ENCODE peak calls at places on chromosomes 1 and 21, in six cellular contexts. O, B, P, R, C and D are unnamed samples.

GRCh38 chr1:42380617-42381423 is at the start of gene RIMKLA:
- DNase-seq in R (peak; percentile 77), P (peak; percentile 88), B (peak; percentile 66), O (no peak), C (peak; percentile 36), D (peak; percentile 66)

GRCh38 chr1:31003613-31004230 is 61.8 kb downstream of the PUM1 start:
- DNase-seq in B (no peak), C (no peak), P (no peak), R (no peak), O (no peak), D (no peak)

GRCh38 chr1:25744140-25744581 is 55.8 kb upstream of the SELENON start:
- DNase-seq in R (peak; percentile 80), C (peak; percentile 43), B (no peak), P (peak; percentile 60), O (peak; percentile 27), D (peak; percentile 57)

GRCh38 chr1:7526867-7527732 is 244.0 kb upstream of the VAMP3 start:
- DNase-seq in C (peak; percentile 82), O (peak; percentile 47), B (no peak), P (no peak), R (no peak), D (no peak)

GRCh38 chr21:42057861-42058437 is 13.2 kb upstream of the UMODL1 start:
- DNase-seq in R (no peak), P (no peak), B (no peak), C (no peak), O (no peak), D (no peak)

GRCh38 chr1:207007352-207008033 is 25.1 kb downstream of the C1orf116 start:
- DNase-seq in R (no peak), P (no peak), C (peak; percentile 96), O (peak; percentile 81), B (no peak), D (no peak)

GRCh38 chr1:84299536-84300260 is 1.8 kb upstream of the SAMD13 start:
- DNase-seq in O (no peak), P (no peak), R (no peak), B (no peak), C (no peak), D (no peak)

GRCh38 chr1:199859525-199859924 is 168.0 kb upstream of the NR5A2 start:
- DNase-seq in R (no peak), O (peak; percentile 67), C (peak; percentile 76), P (peak; percentile 65), B (no peak), D (no peak)

GRCh38 chr1:75198761-75199160 is 64.6 kb downstream of the LHX8 start:
- DNase-seq in B (no peak), C (no peak), O (no peak), R (no peak), P (peak; percentile 78), D (no peak)

GRCh38 chr1:224980181-224980580 is 50.7 kb downstream of the DNAH14 start:
- DNase-seq in P (no peak), C (no peak), O (no peak), B (no peak), R (no peak), D (no peak)

GRCh38 chr1:197807739-197808453 is 32.6 kb upstream of the DENND1B start:
- DNase-seq in R (peak; percentile 36), O (no peak), P (no peak), B (no peak), C (no peak), D (no peak)

GRCh38 chr1:218274551-218274950 is 10.5 kb upstream of the RRP15 start:
- DNase-seq in O (no peak), C (no peak), R (no peak), B (no peak), P (no peak), D (no peak)

GRCh38 chr1:84020151-84020550 is 21.2 kb upstream of the TTLL7 start:
- DNase-seq in C (no peak), B (no peak), P (peak; percentile 76), R (no peak), O (no peak), D (no peak)

GRCh38 chr1:219066631-219067349 is 106.9 kb upstream of the LYPLAL1 start:
- DNase-seq in C (peak; percentile 80), O (peak; percentile 53), B (no peak), R (no peak), P (peak; percentile 72), D (no peak)

GRCh38 chr1:65265296-65266271 is 43.8 kb upstream of the DNAJC6 start:
- DNase-seq in R (peak; percentile 62), P (peak; percentile 80), C (peak; percentile 81), O (peak; percentile 28), B (peak; percentile 38), D (peak; percentile 73)

GRCh38 chr1:92366045-92366405 is 67.2 kb downstream of the RPAP2 start:
- DNase-seq in R (no peak), O (no peak), P (no peak), C (no peak), B (peak; percentile 34), D (no peak)

GRCh38 chr1:5748286-5749225 is 243.7 kb downstream of the NPHP4 start:
- DNase-seq in C (no peak), P (no peak), R (no peak), B (no peak), O (no peak), D (no peak)

GRCh38 chr1:48190893-48191292 is 31.6 kb upstream of the SLC5A9 start:
- DNase-seq in P (no peak), R (no peak), B (no peak), O (no peak), C (no peak), D (no peak)

GRCh38 chr1:53584446-53585102 is 125.4 kb downstream of the DMRTB1 start:
- DNase-seq in B (no peak), R (no peak), O (no peak), C (no peak), P (no peak), D (peak; percentile 60)

GRCh38 chr1:178644308-178645120 is 80.5 kb upstream of the RALGPS2 start:
- DNase-seq in B (peak; percentile 6), R (peak; percentile 33), P (peak; percentile 83), C (peak; percentile 63), O (peak; percentile 64), D (no peak)

GRCh38 chr1:200708769-200709168 is 29.9 kb upstream of the CAMSAP2 start:
- DNase-seq in O (peak; percentile 26), P (no peak), B (no peak), C (peak; percentile 44), R (no peak), D (no peak)

GRCh38 chr1:206116873-206117150 is 376 bp downstream of the AVPR1B start:
- DNase-seq in C (no peak), B (no peak), R (no peak), O (no peak), P (no peak), D (no peak)

GRCh38 chr1:212686591-212686990 is 13.0 kb downstream of the BATF3 start:
- DNase-seq in R (no peak), B (no peak), P (no peak), O (no peak), C (no peak), D (no peak)

GRCh38 chr21:44516342-44516741 is 23.7 kb downstream of the KRTAP10-1 start:
- DNase-seq in C (no peak), P (no peak), R (no peak), B (no peak), O (no peak), D (no peak)

GRCh38 chr1:24893431-24893830 is 36.6 kb downstream of the RUNX3 start:
- DNase-seq in O (no peak), P (no peak), B (no peak), C (no peak), R (no peak), D (no peak)

GRCh38 chr1:181812211-181812610 is 249.3 kb downstream of the ZNF648 start:
- DNase-seq in B (no peak), R (no peak), O (no peak), C (no peak), P (no peak), D (no peak)

GRCh38 chr21:36245115-36245514 is 74.9 kb upstream of the MORC3 start:
- DNase-seq in R (no peak), C (no peak), B (no peak), O (no peak), P (no peak), D (no peak)

GRCh38 chr1:38101037-38101782 is 54.6 kb upstream of the POU3F1 start:
- DNase-seq in C (no peak), P (no peak), B (no peak), O (no peak), R (no peak), D (no peak)

GRCh38 chr1:64975740-64976139 is 9.4 kb upstream of the JAK1 start:
- DNase-seq in B (no peak), C (no peak), P (no peak), R (no peak), O (no peak), D (no peak)

GRCh38 chr1:20147846-20148570 is 8.9 kb downstream of the PLA2G2F start:
- DNase-seq in C (no peak), O (no peak), P (no peak), R (no peak), B (no peak), D (no peak)

GRCh38 chr1:9767964-9768668 is 55.6 kb downstream of the CLSTN1 start:
- DNase-seq in O (no peak), P (peak; percentile 9), C (no peak), R (no peak), B (peak; percentile 24), D (no peak)

GRCh38 chr1:8943516-8943896 is 2.2 kb upstream of the CA6 start:
- DNase-seq in O (no peak), C (no peak), P (no peak), B (no peak), R (no peak), D (no peak)

GRCh38 chr1:221637641-221638041 is 104.2 kb downstream of the DUSP10 start:
- DNase-seq in B (no peak), P (no peak), R (no peak), O (no peak), C (peak; percentile 74), D (no peak)

GRCh38 chr1:161258439-161259386 is at the start of gene PCP4L1:
- DNase-seq in R (peak; percentile 47), B (peak; percentile 58), P (peak; percentile 66), O (peak; percentile 48), C (peak; percentile 68), D (peak; percentile 87)

GRCh38 chr1:7984826-7985225 is 23.3 kb downstream of the PARK7 start:
- DNase-seq in B (no peak), P (peak; percentile 34), R (no peak), O (no peak), C (no peak), D (no peak)

GRCh38 chr1:25549273-25550154 is 6.1 kb downstream of the LDLRAP1 start:
- DNase-seq in O (peak; percentile 43), B (peak; percentile 96), R (peak; percentile 64), P (peak; percentile 79), C (peak; percentile 55), D (no peak)

GRCh38 chr1:55051169-55051568 is 11.8 kb downstream of the PCSK9 start:
- DNase-seq in C (no peak), P (no peak), R (no peak), O (no peak), B (no peak), D (no peak)